ENCODE peak calls at places on chromosomes 13 and 19, in four cellular contexts. S, J, Z and D are unnamed samples.

GRCh38 chr19:15641901-15642491 is 1.3 kb downstream of the CYP4F3 start:
- DNase-seq in S (no peak), Z (no peak), J (no peak), D (no peak)

GRCh38 chr19:2469102-2469914 is 6.6 kb upstream of the GADD45B start:
- DNase-seq in S (no peak), J (peak), Z (peak), D (no peak)

GRCh38 chr13:51499841-51500240 is 47.0 kb upstream of the INTS6 start:
- DNase-seq in Z (no peak), J (no peak), S (no peak), D (no peak)

GRCh38 chr13:84431646-84432045 is 549.4 kb upstream of the SLITRK1 start:
- DNase-seq in Z (peak), S (no peak), J (peak), D (no peak)

GRCh38 chr13:45422731-45423130 is 4.6 kb upstream of the SLC25A30 start:
- DNase-seq in S (no peak), J (no peak), Z (no peak), D (no peak)

GRCh38 chr19:27896091-27896490 is 1316.9 kb downstream of the UQCRFS1 start:
- DNase-seq in J (no peak), Z (no peak), S (no peak), D (no peak)

GRCh38 chr13:27113436-27113835 is 58.2 kb downstream of the USP12 start:
- DNase-seq in J (no peak), S (no peak), Z (no peak), D (no peak)

GRCh38 chr19:47508721-47509120 is 6.1 kb downstream of the NAPA start:
- DNase-seq in Z (no peak), J (no peak), S (no peak), D (no peak)

GRCh38 chr13:44163108-44163507 is 210.5 kb upstream of the SERP2 start:
- DNase-seq in S (no peak), Z (no peak), J (no peak), D (no peak)

GRCh38 chr13:85798999-85799646 is at the start of gene SLITRK6:
- DNase-seq in S (no peak), J (peak), Z (peak), D (peak)

GRCh38 chr19:17390665-17391370 is 3.2 kb downstream of the CCDC194 start:
- DNase-seq in S (peak), J (peak), Z (peak), D (peak)

GRCh38 chr19:16370671-16371391 is 46.2 kb downstream of the KLF2 start:
- DNase-seq in J (no peak), Z (no peak), S (no peak), D (no peak)

GRCh38 chr13:30479154-30479553 is 13.4 kb upstream of the HMGB1 start:
- DNase-seq in Z (no peak), J (no peak), S (no peak), D (no peak)

GRCh38 chr19:39811064-39811463 is 22.9 kb downstream of the DYRK1B start:
- DNase-seq in J (no peak), Z (no peak), S (no peak), D (no peak)

GRCh38 chr13:52845334-52845761 is 3.1 kb downstream of the PCDH8 start:
- DNase-seq in Z (no peak), J (no peak), S (no peak), D (no peak)

GRCh38 chr13:39776439-39776838 is 121.0 kb downstream of the COG6 start:
- DNase-seq in J (peak), S (no peak), Z (peak), D (no peak)

GRCh38 chr13:76741624-76742023 is 144.6 kb downstream of the KCTD12 start:
- DNase-seq in J (no peak), S (no peak), Z (no peak), D (no peak)

DNA sequence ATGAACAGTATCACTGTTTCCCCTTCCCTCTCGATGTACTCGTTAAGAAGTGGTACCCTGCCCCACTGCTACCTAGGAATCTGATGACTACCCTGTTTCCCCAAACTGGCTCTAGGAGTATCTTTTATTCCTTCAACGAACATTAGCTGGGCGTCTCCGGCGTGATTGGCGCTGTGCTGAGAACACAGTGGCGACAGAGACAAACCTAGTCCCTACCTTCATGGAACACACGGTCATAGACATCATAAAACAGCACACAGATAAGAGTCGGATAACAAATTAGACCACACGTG is 730 bp downstream of the SYMPK start:
- DNase-seq in S (no peak), J (no peak), Z (no peak), D (no peak)
- TF ChIP-seq CTCF in S (no peak), J (no peak), Z (no peak), D (no peak)

DNA sequence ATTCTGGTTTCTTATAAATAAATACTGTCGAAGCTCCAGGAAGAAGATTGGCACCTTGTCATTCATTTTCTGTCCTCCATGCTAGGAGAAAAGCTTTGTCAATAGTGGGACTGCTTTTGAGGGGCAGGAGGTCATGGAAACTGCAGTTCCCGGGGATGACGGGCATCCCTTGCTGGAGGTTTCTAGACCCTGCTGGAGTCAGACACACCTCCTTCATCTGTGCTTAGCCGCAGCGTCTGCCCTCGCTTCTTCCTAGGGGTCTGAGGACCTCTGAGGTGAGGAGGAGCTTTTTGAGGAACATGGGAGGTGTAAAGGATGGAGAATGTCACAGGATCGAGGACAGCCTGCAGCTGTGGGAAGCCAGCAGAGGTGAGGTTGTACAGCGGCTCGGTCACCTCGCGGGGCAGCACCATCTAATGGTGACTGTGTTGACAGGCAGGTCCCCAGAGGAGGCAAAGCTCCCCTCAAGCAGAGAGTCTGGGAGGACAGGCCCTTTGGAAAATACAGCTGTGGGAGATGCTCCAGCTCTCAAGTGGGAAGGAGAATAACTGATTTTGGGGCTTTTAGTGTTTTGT is 172.7 kb upstream of the RNF113B start:
- DNase-seq in J (no peak), S (peak), Z (no peak), D (no peak)
- H3K4me3 ChIP-seq in J (no peak), S (no peak), Z (no peak), D (no peak)

GRCh38 chr19:55384576-55385235 is 614 bp upstream of the TMEM238 start:
- DNase-seq in Z (no peak), S (peak), J (no peak), D (no peak)
- TF ChIP-seq CTCF in Z (no peak), S (no peak), J (no peak), D (no peak)

GRCh38 chr19:56403764-56404704 is at the start of gene ZNF583:
- DNase-seq in Z (peak), J (peak), S (peak), D (peak)

GRCh38 chr19:56403261-56403660 is 871 bp upstream of the ZNF583 start:
- DNase-seq in S (no peak), J (peak), Z (no peak), D (no peak)

GRCh38 chr19:56400485-56400884 is 3.6 kb upstream of the ZNF583 start:
- DNase-seq in J (no peak), Z (no peak), S (no peak), D (no peak)

GRCh38 chr19:56404705-56405056 is 549 bp downstream of the ZNF583 start:
- DNase-seq in J (no peak), S (no peak), Z (no peak), D (no peak)

GRCh38 chr19:56405062-56405461 is 930 bp downstream of the ZNF583 start:
- DNase-seq in J (peak), Z (no peak), S (no peak), D (no peak)
- H3K4me3 ChIP-seq in J (peak), Z (no peak), S (peak), D (peak)

GRCh38 chr13:109783815-109784589 is 2.4 kb downstream of the IRS2 start:
- DNase-seq in Z (no peak), J (no peak), S (peak), D (no peak)

GRCh38 chr13:109785892-109786450 is 412 bp downstream of the IRS2 start:
- DNase-seq in Z (no peak), J (no peak), S (no peak), D (no peak)

GRCh38 chr13:109785141-109785891 is 1.1 kb downstream of the IRS2 start:
- DNase-seq in S (peak), Z (peak), J (peak), D (no peak)

GRCh38 chr13:109783447-109783814 is 3.0 kb downstream of the IRS2 start:
- DNase-seq in Z (no peak), S (no peak), J (no peak), D (no peak)

GRCh38 chr13:109784590-109785140 is 1.7 kb downstream of the IRS2 start:
- DNase-seq in J (peak), S (peak), Z (peak), D (no peak)
- TF ChIP-seq CTCF in J (peak), S (peak), Z (no peak), D (peak)

DNA sequence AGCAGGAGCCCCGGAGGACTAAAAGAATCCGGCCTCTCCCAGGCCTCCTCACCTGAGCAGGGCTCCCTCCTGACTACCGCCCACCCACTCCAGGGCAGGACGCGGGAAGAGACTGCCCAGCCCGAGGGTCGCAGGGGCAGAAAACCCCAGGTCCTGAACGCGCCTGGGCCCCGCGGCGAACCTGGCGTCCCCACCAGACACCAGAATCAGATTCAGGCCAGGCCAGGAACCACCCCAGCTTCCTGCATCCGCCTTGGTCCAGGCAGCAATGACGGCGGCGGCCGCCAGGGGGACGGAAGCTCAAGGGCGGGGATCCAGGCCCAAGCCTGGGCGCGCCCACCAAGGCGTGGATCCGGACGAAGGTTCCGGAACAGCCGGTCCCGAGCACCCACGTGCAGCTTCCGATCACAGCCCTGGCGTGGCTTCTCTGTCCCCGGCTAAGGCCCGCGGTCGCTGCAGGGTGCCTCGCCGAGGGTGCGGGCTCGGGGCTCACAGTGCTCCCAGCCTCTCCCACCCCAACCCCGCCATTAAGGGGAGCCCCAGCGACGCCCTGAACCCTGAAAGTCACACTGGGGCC is 3.6 kb downstream of the LGALS7 start:
- DNase-seq in Z (peak), J (peak), S (peak), D (peak)
- H3K4me3 ChIP-seq in Z (no peak), J (no peak), S (peak), D (no peak)

GRCh38 chr19:14089412-14089661 is 1.2 kb downstream of the SAMD1 start:
- DNase-seq in Z (peak), J (peak), S (no peak), D (no peak)
- TF ChIP-seq CTCF in Z (no peak), J (peak), S (no peak), D (peak)

DNA sequence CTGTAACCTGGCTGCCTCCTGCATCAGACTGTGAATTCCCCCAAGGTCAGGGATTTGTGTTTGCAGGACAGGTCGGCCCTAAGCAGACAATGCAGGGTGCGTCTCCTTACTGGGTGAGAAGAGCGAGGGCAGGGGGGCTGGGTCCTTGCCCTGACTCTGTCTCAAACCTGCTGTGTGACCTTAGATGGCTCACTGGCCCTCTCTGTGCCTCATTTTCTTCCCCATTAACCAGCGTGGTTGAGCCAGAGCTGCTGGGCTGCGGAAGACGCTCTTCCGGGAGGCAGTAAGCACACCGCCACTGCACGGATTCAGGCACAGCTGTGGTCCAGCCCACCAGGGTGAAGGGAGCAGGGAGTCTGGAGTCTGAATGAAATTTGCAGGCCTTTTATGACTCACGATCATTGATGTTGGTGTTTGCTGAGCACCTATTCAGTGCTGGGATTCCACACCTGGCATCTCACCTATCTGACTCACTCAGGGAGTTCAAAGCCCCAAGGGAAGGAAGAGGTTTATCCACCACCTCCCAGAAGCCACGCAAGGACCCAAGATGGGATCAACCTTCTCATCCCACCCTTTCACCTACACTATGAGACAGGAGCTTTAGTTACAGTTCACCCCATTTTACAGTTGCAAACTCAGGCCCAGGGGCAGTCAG is 2.5 kb downstream of the AKT1S1 start:
- DNase-seq in Z (no peak), S (no peak), J (no peak), D (no peak)
- H3K4me3 ChIP-seq in Z (no peak), S (no peak), J (no peak), D (no peak)

GRCh38 chr19:13506550-13506878 is 235 bp upstream of the CACNA1A start:
- DNase-seq in J (peak), Z (no peak), S (no peak), D (no peak)
- TF ChIP-seq CTCF in J (no peak), Z (no peak), S (no peak), D (no peak)